ENCODE peak calls at places on chromosomes 13 and 19, in seven cellular contexts. One of them, this sample, is unnamed.

GRCh38 chr19:34189917-34190425 is 17.7 kb downstream of the LSM14A start:
- DNase-seq in coronary artery: no peak
- DNase-seq in sciatic nerve: no peak
- DNase-seq in cardiac muscle cell: no peak
- DNase-seq in stimulated activated CD4-positive, alpha-beta T cell treated with anti-CD3 and anti-CD28 coated beads, TNF-alpha, amount 100 ng/mL, for 24 hours: no peak
- DNase-seq in GM04504: no peak
- DNase-seq in fibroblast of the aortic adventitia: peak; percentile 28
- DNase-seq in this sample: no peak

GRCh38 chr13:82758056-82758455 is 1124.2 kb downstream of the SLITRK1 start:
- DNase-seq in sciatic nerve: no peak
- DNase-seq in coronary artery: no peak
- DNase-seq in stimulated activated CD4-positive, alpha-beta T cell treated with anti-CD3 and anti-CD28 coated beads, TNF-alpha, amount 100 ng/mL, for 24 hours: no peak
- DNase-seq in fibroblast of the aortic adventitia: peak; percentile 36
- DNase-seq in GM04504: no peak
- DNase-seq in cardiac muscle cell: peak; percentile 13
- DNase-seq in this sample: peak; percentile 17

GRCh38 chr19:19649159-19649558 is 5.7 kb upstream of the GMIP start:
- DNase-seq in GM04504: no peak
- DNase-seq in sciatic nerve: no peak
- DNase-seq in stimulated activated CD4-positive, alpha-beta T cell treated with anti-CD3 and anti-CD28 coated beads, TNF-alpha, amount 100 ng/mL, for 24 hours: no peak
- DNase-seq in cardiac muscle cell: no peak
- DNase-seq in fibroblast of the aortic adventitia: no peak
- DNase-seq in coronary artery: no peak
- DNase-seq in this sample: no peak

GRCh38 chr13:89255844-89256406 is 1584.8 kb downstream of the SLITRK5 start:
- DNase-seq in fibroblast of the aortic adventitia: no peak
- DNase-seq in cardiac muscle cell: peak; percentile 68
- DNase-seq in GM04504: no peak
- DNase-seq in sciatic nerve: no peak
- DNase-seq in stimulated activated CD4-positive, alpha-beta T cell treated with anti-CD3 and anti-CD28 coated beads, TNF-alpha, amount 100 ng/mL, for 24 hours: no peak
- DNase-seq in coronary artery: no peak
- DNase-seq in this sample: no peak

GRCh38 chr13:42266464-42266863 is 5.5 kb upstream of the AKAP11 start:
- DNase-seq in coronary artery: no peak
- DNase-seq in GM04504: peak; percentile 17
- DNase-seq in stimulated activated CD4-positive, alpha-beta T cell treated with anti-CD3 and anti-CD28 coated beads, TNF-alpha, amount 100 ng/mL, for 24 hours: no peak
- DNase-seq in fibroblast of the aortic adventitia: peak; percentile 63
- DNase-seq in cardiac muscle cell: peak; percentile 30
- DNase-seq in sciatic nerve: no peak
- DNase-seq in this sample: peak; percentile 58

GRCh38 chr13:56988543-56988942 is 152.2 kb upstream of the PRR20A start:
- DNase-seq in cardiac muscle cell: no peak
- DNase-seq in sciatic nerve: no peak
- DNase-seq in GM04504: no peak
- DNase-seq in fibroblast of the aortic adventitia: no peak
- DNase-seq in stimulated activated CD4-positive, alpha-beta T cell treated with anti-CD3 and anti-CD28 coated beads, TNF-alpha, amount 100 ng/mL, for 24 hours: no peak
- DNase-seq in coronary artery: no peak
- DNase-seq in this sample: no peak

GRCh38 chr19:17687857-17688784 is at the start of gene UNC13A:
- DNase-seq in fibroblast of the aortic adventitia: peak; percentile 35
- DNase-seq in cardiac muscle cell: peak; percentile 86
- DNase-seq in coronary artery: no peak
- DNase-seq in stimulated activated CD4-positive, alpha-beta T cell treated with anti-CD3 and anti-CD28 coated beads, TNF-alpha, amount 100 ng/mL, for 24 hours: no peak
- DNase-seq in GM04504: no peak
- DNase-seq in sciatic nerve: no peak
- DNase-seq in this sample: no peak

GRCh38 chr19:49403404-49404187 is 15.5 kb downstream of the KASH5 start:
- DNase-seq in sciatic nerve: no peak
- DNase-seq in cardiac muscle cell: peak; percentile 84
- DNase-seq in GM04504: no peak
- DNase-seq in fibroblast of the aortic adventitia: no peak
- DNase-seq in coronary artery: no peak
- DNase-seq in stimulated activated CD4-positive, alpha-beta T cell treated with anti-CD3 and anti-CD28 coated beads, TNF-alpha, amount 100 ng/mL, for 24 hours: no peak
- DNase-seq in this sample: no peak

GRCh38 chr19:40690050-40690698 is at the start of gene NUMBL:
- DNase-seq in coronary artery: no peak
- DNase-seq in sciatic nerve: no peak
- DNase-seq in fibroblast of the aortic adventitia: no peak
- DNase-seq in GM04504: no peak
- DNase-seq in cardiac muscle cell: no peak
- DNase-seq in stimulated activated CD4-positive, alpha-beta T cell treated with anti-CD3 and anti-CD28 coated beads, TNF-alpha, amount 100 ng/mL, for 24 hours: no peak
- DNase-seq in this sample: no peak

GRCh38 chr19:49554701-49555181 is 25.6 kb downstream of the NOSIP start:
- DNase-seq in cardiac muscle cell: no peak
- DNase-seq in sciatic nerve: no peak
- DNase-seq in coronary artery: no peak
- DNase-seq in stimulated activated CD4-positive, alpha-beta T cell treated with anti-CD3 and anti-CD28 coated beads, TNF-alpha, amount 100 ng/mL, for 24 hours: no peak
- DNase-seq in GM04504: no peak
- DNase-seq in fibroblast of the aortic adventitia: no peak
- DNase-seq in this sample: no peak

GRCh38 chr13:64936879-64937278 is 2293.3 kb downstream of the PCDH9 start:
- DNase-seq in fibroblast of the aortic adventitia: no peak
- DNase-seq in cardiac muscle cell: no peak
- DNase-seq in sciatic nerve: no peak
- DNase-seq in GM04504: no peak
- DNase-seq in stimulated activated CD4-positive, alpha-beta T cell treated with anti-CD3 and anti-CD28 coated beads, TNF-alpha, amount 100 ng/mL, for 24 hours: no peak
- DNase-seq in coronary artery: no peak
- DNase-seq in this sample: no peak

GRCh38 chr19:708154-709141 is at the start of gene PALM:
- DNase-seq in fibroblast of the aortic adventitia: no peak
- DNase-seq in cardiac muscle cell: peak; percentile 81
- DNase-seq in sciatic nerve: peak; percentile 70
- DNase-seq in GM04504: no peak
- DNase-seq in coronary artery: no peak
- DNase-seq in stimulated activated CD4-positive, alpha-beta T cell treated with anti-CD3 and anti-CD28 coated beads, TNF-alpha, amount 100 ng/mL, for 24 hours: no peak
- DNase-seq in this sample: no peak

GRCh38 chr19:47070756-47071155 is 22.3 kb upstream of the TMEM160 start:
- DNase-seq in fibroblast of the aortic adventitia: no peak
- DNase-seq in GM04504: no peak
- DNase-seq in sciatic nerve: no peak
- DNase-seq in stimulated activated CD4-positive, alpha-beta T cell treated with anti-CD3 and anti-CD28 coated beads, TNF-alpha, amount 100 ng/mL, for 24 hours: no peak
- DNase-seq in coronary artery: no peak
- DNase-seq in cardiac muscle cell: no peak
- DNase-seq in this sample: no peak

GRCh38 chr19:8392017-8392591 is 1.9 kb downstream of the RAB11B start:
- DNase-seq in cardiac muscle cell: no peak
- DNase-seq in GM04504: no peak
- DNase-seq in coronary artery: no peak
- DNase-seq in stimulated activated CD4-positive, alpha-beta T cell treated with anti-CD3 and anti-CD28 coated beads, TNF-alpha, amount 100 ng/mL, for 24 hours: no peak
- DNase-seq in sciatic nerve: no peak
- DNase-seq in fibroblast of the aortic adventitia: no peak
- DNase-seq in this sample: peak; percentile 58

GRCh38 chr13:34523401-34523800 is 418.7 kb upstream of the NBEA start:
- DNase-seq in cardiac muscle cell: no peak
- DNase-seq in GM04504: no peak
- DNase-seq in stimulated activated CD4-positive, alpha-beta T cell treated with anti-CD3 and anti-CD28 coated beads, TNF-alpha, amount 100 ng/mL, for 24 hours: no peak
- DNase-seq in coronary artery: no peak
- DNase-seq in fibroblast of the aortic adventitia: no peak
- DNase-seq in sciatic nerve: no peak
- DNase-seq in this sample: peak; percentile 42

GRCh38 chr19:35403116-35403760 is 32.4 kb downstream of the GPR42 start:
- DNase-seq in sciatic nerve: no peak
- DNase-seq in coronary artery: no peak
- DNase-seq in fibroblast of the aortic adventitia: no peak
- DNase-seq in cardiac muscle cell: peak; percentile 17
- DNase-seq in stimulated activated CD4-positive, alpha-beta T cell treated with anti-CD3 and anti-CD28 coated beads, TNF-alpha, amount 100 ng/mL, for 24 hours: no peak
- DNase-seq in GM04504: no peak
- DNase-seq in this sample: no peak

GRCh38 chr19:54616057-54616456 is 14.2 kb upstream of the LILRB1 start:
- DNase-seq in cardiac muscle cell: no peak
- DNase-seq in fibroblast of the aortic adventitia: no peak
- DNase-seq in sciatic nerve: no peak
- DNase-seq in coronary artery: no peak
- DNase-seq in GM04504: no peak
- DNase-seq in stimulated activated CD4-positive, alpha-beta T cell treated with anti-CD3 and anti-CD28 coated beads, TNF-alpha, amount 100 ng/mL, for 24 hours: no peak
- DNase-seq in this sample: no peak

GRCh38 chr19:35882074-35882832 is 13.9 kb downstream of the APLP1 start:
- DNase-seq in GM04504: peak; percentile 79
- DNase-seq in sciatic nerve: no peak
- DNase-seq in stimulated activated CD4-positive, alpha-beta T cell treated with anti-CD3 and anti-CD28 coated beads, TNF-alpha, amount 100 ng/mL, for 24 hours: no peak
- DNase-seq in fibroblast of the aortic adventitia: peak; percentile 89
- DNase-seq in coronary artery: no peak
- DNase-seq in cardiac muscle cell: peak; percentile 49
- DNase-seq in this sample: peak; percentile 83

GRCh38 chr19:18430417-18431144 is 7.4 kb downstream of the ISYNA1 start:
- DNase-seq in fibroblast of the aortic adventitia: no peak
- DNase-seq in GM04504: no peak
- DNase-seq in coronary artery: no peak
- DNase-seq in cardiac muscle cell: no peak
- DNase-seq in sciatic nerve: no peak
- DNase-seq in stimulated activated CD4-positive, alpha-beta T cell treated with anti-CD3 and anti-CD28 coated beads, TNF-alpha, amount 100 ng/mL, for 24 hours: no peak
- DNase-seq in this sample: no peak

GRCh38 chr19:7004313-7004931 is 16.8 kb downstream of the MBD3L2B start:
- DNase-seq in sciatic nerve: no peak
- DNase-seq in stimulated activated CD4-positive, alpha-beta T cell treated with anti-CD3 and anti-CD28 coated beads, TNF-alpha, amount 100 ng/mL, for 24 hours: no peak
- DNase-seq in fibroblast of the aortic adventitia: peak; percentile 42
- DNase-seq in coronary artery: no peak
- DNase-seq in GM04504: no peak
- DNase-seq in cardiac muscle cell: peak; percentile 1
- DNase-seq in this sample: peak; percentile 44

GRCh38 chr19:44822670-44823372 is 13.9 kb downstream of the BCAM start:
- DNase-seq in GM04504: no peak
- DNase-seq in stimulated activated CD4-positive, alpha-beta T cell treated with anti-CD3 and anti-CD28 coated beads, TNF-alpha, amount 100 ng/mL, for 24 hours: no peak
- DNase-seq in coronary artery: no peak
- DNase-seq in sciatic nerve: no peak
- DNase-seq in fibroblast of the aortic adventitia: no peak
- DNase-seq in cardiac muscle cell: peak; percentile 44
- DNase-seq in this sample: no peak

GRCh38 chr19:15449620-15450527 is at the start of gene WIZ:
- DNase-seq in fibroblast of the aortic adventitia: peak; percentile 56
- DNase-seq in sciatic nerve: peak; percentile 92
- DNase-seq in stimulated activated CD4-positive, alpha-beta T cell treated with anti-CD3 and anti-CD28 coated beads, TNF-alpha, amount 100 ng/mL, for 24 hours: peak; percentile 72
- DNase-seq in cardiac muscle cell: peak; percentile 87
- DNase-seq in GM04504: peak; percentile 40
- DNase-seq in coronary artery: peak; percentile 90
- DNase-seq in this sample: peak; percentile 73

GRCh38 chr13:99960663-99961440 is 10.7 kb downstream of the ZIC5 start:
- DNase-seq in coronary artery: peak; percentile 38
- DNase-seq in GM04504: no peak
- DNase-seq in stimulated activated CD4-positive, alpha-beta T cell treated with anti-CD3 and anti-CD28 coated beads, TNF-alpha, amount 100 ng/mL, for 24 hours: no peak
- DNase-seq in sciatic nerve: peak; percentile 45
- DNase-seq in cardiac muscle cell: no peak
- DNase-seq in fibroblast of the aortic adventitia: no peak
- DNase-seq in this sample: no peak

GRCh38 chr13:41780736-41781708 is 179.9 kb downstream of the VWA8 start:
- DNase-seq in stimulated activated CD4-positive, alpha-beta T cell treated with anti-CD3 and anti-CD28 coated beads, TNF-alpha, amount 100 ng/mL, for 24 hours: no peak
- DNase-seq in GM04504: peak; percentile 79
- DNase-seq in cardiac muscle cell: no peak
- DNase-seq in fibroblast of the aortic adventitia: peak; percentile 83
- DNase-seq in coronary artery: no peak
- DNase-seq in sciatic nerve: no peak
- DNase-seq in this sample: peak; percentile 98

GRCh38 chr19:19911150-19911549 is 10.4 kb downstream of the ZNF93 start:
- DNase-seq in coronary artery: no peak
- DNase-seq in GM04504: no peak
- DNase-seq in sciatic nerve: no peak
- DNase-seq in cardiac muscle cell: no peak
- DNase-seq in stimulated activated CD4-positive, alpha-beta T cell treated with anti-CD3 and anti-CD28 coated beads, TNF-alpha, amount 100 ng/mL, for 24 hours: no peak
- DNase-seq in fibroblast of the aortic adventitia: no peak
- DNase-seq in this sample: no peak

This sample was measured in AG10803.